ENCODE peak calls at places on chromosomes 13 and 19, in nine cellular contexts. K is effector memory CD4-positive, alpha-beta T cell; B is tibial nerve; C is neuronal stem cell; N is thoracic aorta; D is upper lobe of left lung; I is H9; V is colonic mucosa; H is heart right ventricle. L is an unnamed sample.

GRCh38 chr19:13968999-13969398 is 16.7 kb downstream of the DCAF15 start:
- DNase-seq in K (no peak), B (no peak), C (no peak), N (no peak), D (no peak), I (no peak), V (no peak), H (no peak), L (no peak)

GRCh38 chr19:47002106-47002766 is 17.4 kb upstream of the NPAS1 start:
- DNase-seq in K (no peak), B (no peak), C (no peak), N (no peak), D (no peak), I (no peak), V (peak; percentile 48), H (no peak), L (no peak)

GRCh38 chr19:54478677-54479266 is 5.7 kb upstream of the CDC42EP5 start:
- DNase-seq in K (no peak), B (no peak), C (peak; percentile 83), N (no peak), D (no peak), I (peak; percentile 80), V (no peak), H (no peak), L (no peak)

GRCh38 chr19:8323781-8324185 is 2.5 kb downstream of the RPS28 start:
- DNase-seq in K (no peak), B (no peak), C (no peak), N (no peak), D (no peak), I (no peak), V (no peak), H (no peak), L (no peak)

GRCh38 chr19:29364224-29364726 is 151.3 kb upstream of the UQCRFS1 start:
- DNase-seq in K (no peak), B (no peak), C (no peak), N (no peak), D (no peak), I (peak; percentile 43), V (no peak), H (no peak), L (no peak)

GRCh38 chr13:74576504-74576903 is 442.3 kb upstream of the KLF12 start:
- DNase-seq in K (no peak), B (no peak), C (no peak), N (no peak), D (no peak), I (no peak), V (no peak), H (no peak), L (no peak)

GRCh38 chr19:16637535-16637934 is 9.5 kb upstream of the MED26 start:
- DNase-seq in K (no peak), B (no peak), C (no peak), N (no peak), D (no peak), I (no peak), V (no peak), H (no peak), L (no peak)

GRCh38 chr19:16002380-16002779 is 53.6 kb downstream of the OR10H4 start:
- DNase-seq in K (no peak), B (no peak), C (no peak), N (no peak), D (no peak), I (no peak), V (no peak), H (no peak), L (no peak)

GRCh38 chr19:53503126-53503525 is 34.8 kb upstream of the ZNF331 start:
- DNase-seq in K (no peak), B (no peak), C (no peak), N (no peak), D (no peak), I (no peak), V (no peak), H (no peak), L (no peak)

GRCh38 chr13:40243982-40244381 is 422.5 kb downstream of the FOXO1 start:
- DNase-seq in K (no peak), B (no peak), C (no peak), N (no peak), D (no peak), I (no peak), V (no peak), H (no peak), L (no peak)

GRCh38 chr19:10290439-10290875 is 705 bp downstream of the ICAM5 start:
- DNase-seq in K (no peak), B (no peak), C (no peak), N (no peak), D (no peak), I (peak; percentile 55), V (no peak), H (no peak), L (no peak)

GRCh38 chr19:2695288-2695866 is 7.1 kb downstream of the GNG7 start:
- DNase-seq in K (no peak), B (no peak), C (no peak), N (no peak), D (peak; percentile 28), I (no peak), V (no peak), H (peak; percentile 66), L (no peak)

GRCh38 chr13:30673669-30674521 is 56.2 kb downstream of the USPL1 start:
- DNase-seq in K (peak; percentile 84), B (peak; percentile 87), C (peak; percentile 77), N (peak; percentile 61), D (peak; percentile 96), I (peak; percentile 84), V (peak; percentile 88), H (peak; percentile 86), L (peak; percentile 93)

GRCh38 chr13:95842898-95843297 is 166.0 kb downstream of the DNAJC3 start:
- DNase-seq in K (no peak), B (no peak), C (no peak), N (no peak), D (no peak), I (no peak), V (no peak), H (no peak), L (no peak)

GRCh38 chr19:12187625-12188024 is 24.7 kb downstream of the ZNF136 start:
- DNase-seq in K (no peak), B (no peak), C (no peak), N (no peak), D (no peak), I (no peak), V (no peak), H (no peak), L (no peak)

GRCh38 chr13:24654741-24655140 is 25.5 kb upstream of the ATP12A start:
- DNase-seq in K (no peak), B (no peak), C (no peak), N (no peak), D (no peak), I (no peak), V (peak; percentile 5), H (no peak), L (no peak)

GRCh38 chr13:46654956-46655726 is 102.2 kb downstream of the LRCH1 start:
- DNase-seq in K (no peak), B (no peak), C (no peak), N (no peak), D (no peak), I (no peak), V (no peak), H (no peak), L (no peak)

GRCh38 chr13:46659413-46660065 is 106.6 kb downstream of the LRCH1 start:
- DNase-seq in K (no peak), B (no peak), C (no peak), N (no peak), D (no peak), I (no peak), V (peak; percentile 61), H (no peak), L (no peak)

GRCh38 chr13:46660408-46660807 is 107.4 kb downstream of the LRCH1 start:
- DNase-seq in K (no peak), B (no peak), C (no peak), N (no peak), D (no peak), I (no peak), V (no peak), H (no peak), L (no peak)

GRCh38 chr13:46655727-46656180 is 102.8 kb downstream of the LRCH1 start:
- DNase-seq in K (no peak), B (no peak), C (peak; percentile 23), N (no peak), D (no peak), I (no peak), V (peak; percentile 38), H (no peak), L (no peak)

DNA sequence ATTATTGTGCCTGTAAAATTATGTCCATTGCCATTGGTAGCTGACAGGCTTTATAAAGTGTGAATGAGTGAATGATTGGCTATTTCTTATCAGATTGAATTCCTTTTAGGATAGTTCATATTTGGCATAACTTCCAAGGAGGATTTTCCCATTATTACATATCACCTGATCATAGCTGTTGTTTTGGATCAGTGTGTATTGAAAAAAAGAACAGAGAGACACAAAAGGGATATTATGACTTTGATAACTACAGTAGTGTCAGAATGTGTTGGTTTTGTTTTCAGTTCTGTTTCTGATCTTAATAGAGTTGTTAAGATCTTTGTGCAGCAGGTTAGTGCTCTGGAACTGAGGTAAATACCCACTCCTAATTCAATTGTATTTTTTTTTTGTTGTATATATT is 103.8 kb downstream of the LRCH1 start:
- DNase-seq in K (no peak), B (no peak), C (no peak), N (no peak), D (no peak), I (no peak), V (no peak), H (no peak), L (no peak)
- H3K27ac ChIP-seq in K (no peak overlapping the region), B (peak overlapping the region; percentile 85), C (no peak overlapping the region), N (peak overlapping the region; percentile 75), D (no peak overlapping the region), I (no peak overlapping the region), V (no peak overlapping the region), H (peak overlapping the region; percentile 76), L (no peak overlapping the region)

DNA sequence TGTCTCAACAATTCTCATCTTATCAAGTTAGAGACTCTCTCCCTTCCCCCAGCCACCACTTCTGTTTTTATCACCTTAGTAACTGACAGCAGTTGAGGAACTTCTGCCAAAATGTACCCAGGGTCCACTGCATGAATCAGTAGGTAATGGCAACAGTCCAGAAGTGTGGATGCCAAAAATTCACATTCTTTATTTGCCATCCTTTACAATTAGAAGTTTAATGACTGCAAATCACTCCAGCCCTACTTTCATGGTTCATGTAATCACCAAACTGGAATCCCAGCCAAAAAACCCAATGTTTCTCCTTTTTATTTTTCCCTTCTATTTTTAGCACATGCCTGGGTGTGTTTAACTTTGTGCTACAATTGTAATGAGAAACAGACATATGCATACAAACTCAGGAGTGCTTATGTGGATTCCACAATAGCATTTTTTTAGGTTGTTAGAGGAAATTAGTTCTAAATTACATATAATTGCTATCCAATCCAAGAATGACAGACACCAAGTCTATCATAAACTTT is 243.5 kb downstream of the RGCC start:
- DNase-seq in K (no peak), B (no peak), C (no peak), N (no peak), D (no peak), I (no peak), V (no peak), H (peak; percentile 57), L (no peak)
- H3K4me1 ChIP-seq in K (no peaks in the 10 kb centered on the region), B (no peaks in the 10 kb centered on the region), C (peaks cover 1% of the 10 kb centered on the region), N (peaks cover 24% of the 10 kb centered on the region), D (peaks cover 10% of the 10 kb centered on the region), I (peaks cover 5% of the 10 kb centered on the region), V (no peaks in the 10 kb centered on the region), H (peaks cover 28% of the 10 kb centered on the region), L (peaks cover 14% of the 10 kb centered on the region)

GRCh38 chr19:45528744-45529453 is 21.6 kb downstream of the VASP start:
- DNase-seq in K (no peak), B (no peak), C (no peak), N (no peak), D (no peak), I (peak; percentile 95), V (peak; percentile 84), H (no peak), L (no peak)
- H3K27ac ChIP-seq in K (no peak overlapping the region), B (no peak overlapping the region), C (no peak overlapping the region), N (no peak overlapping the region), D (no peak overlapping the region), I (no peak overlapping the region), V (peak overlapping the region; percentile 43), H (no peak overlapping the region), L (peak overlapping the region; percentile 59)

GRCh38 chr13:45711952-45712351 is 9.8 kb downstream of the CBY2 start:
- DNase-seq in K (no peak), B (no peak), C (no peak), N (no peak), D (no peak), I (no peak), V (no peak), H (no peak), L (no peak)
- H3K4me1 ChIP-seq in K (no peaks in the 10 kb centered on the region), B (no peaks in the 10 kb centered on the region), C (no peaks in the 10 kb centered on the region), N (no peaks in the 10 kb centered on the region), D (no peaks in the 10 kb centered on the region), I (no peaks in the 10 kb centered on the region), V (no peaks in the 10 kb centered on the region), H (no peaks in the 10 kb centered on the region), L (no peaks in the 10 kb centered on the region)